ENCODE peak calls at places on chromosome 12, in six cellular contexts. Q is esophagus squamous epithelium; J is CD8-positive, alpha-beta memory T cell; A is HepG2; W is mammary epithelial cell; M is AG04450. R is an unnamed sample.

GRCh38 chr12:104471336-104471735 is 14.6 kb downstream of the CHST11 start:
- DNase-seq in Q (no peak), J (no peak), A (no peak), W (no peak), M (no peak), R (no peak)

GRCh38 chr12:113103756-113104450 is 31.7 kb downstream of the RASAL1 start:
- DNase-seq in Q (no peak), J (peak; percentile 57), A (peak; percentile 27), W (peak; percentile 27), M (no peak), R (peak; percentile 75)

GRCh38 chr12:48185181-48185919 is 1.9 kb downstream of the CCDC184 start:
- DNase-seq in Q (no peak), J (no peak), A (no peak), W (no peak), M (no peak), R (no peak)

GRCh38 chr12:115004469-115005146 is 320.6 kb upstream of the TBX3 start:
- DNase-seq in Q (no peak), J (no peak), A (no peak), W (no peak), M (no peak), R (no peak)

GRCh38 chr12:84660139-84660538 is 252.5 kb downstream of the SLC6A15 start:
- DNase-seq in Q (no peak), J (no peak), A (no peak), W (no peak), M (no peak), R (no peak)

GRCh38 chr12:100128509-100128908 is 14.2 kb downstream of the BLTP3B start:
- DNase-seq in Q (no peak), J (no peak), A (peak; percentile 39), W (peak; percentile 65), M (no peak), R (no peak)

GRCh38 chr12:57276935-57277563 is 26.1 kb upstream of the STAC3 start:
- DNase-seq in Q (no peak), J (no peak), A (peak; percentile 21), W (peak; percentile 7), M (no peak), R (no peak)

GRCh38 chr12:50156641-50157040 is 10.5 kb downstream of the CERS5 start:
- DNase-seq in Q (no peak), J (no peak), A (peak; percentile 4), W (no peak), M (no peak), R (no peak)

GRCh38 chr12:82996168-82996812 is 309.6 kb downstream of the TMTC2 start:
- DNase-seq in Q (no peak), J (no peak), A (no peak), W (peak; percentile 13), M (no peak), R (no peak)

GRCh38 chr12:90287585-90287984 is 578.9 kb upstream of the ATP2B1 start:
- DNase-seq in Q (no peak), J (no peak), A (no peak), W (no peak), M (no peak), R (no peak)

GRCh38 chr12:27284021-27284420 is 39.9 kb downstream of the STK38L start:
- DNase-seq in Q (no peak), J (no peak), A (no peak), W (no peak), M (no peak), R (no peak)

GRCh38 chr12:109530301-109530685 is 43.0 kb downstream of the MMAB start:
- DNase-seq in Q (no peak), J (no peak), A (no peak), W (no peak), M (no peak), R (no peak)

GRCh38 chr12:99154983-99155336 is 492.6 kb upstream of the GARIN6 start:
- DNase-seq in Q (no peak), J (no peak), A (no peak), W (no peak), M (no peak), R (no peak)

GRCh38 chr12:101276433-101276832 is 3.5 kb upstream of the UTP20 start:
- DNase-seq in Q (no peak), J (no peak), A (no peak), W (no peak), M (no peak), R (no peak)
- H3K27ac ChIP-seq in Q (no peak overlapping the region), J (no peak overlapping the region), A (no peak overlapping the region), W (no peak overlapping the region), M (no peak overlapping the region), R (no peak overlapping the region)

GRCh38 chr12:21615441-21615840 is 10.8 kb upstream of the GYS2 start:
- DNase-seq in Q (no peak), J (no peak), A (no peak), W (no peak), M (no peak), R (no peak)
- H3K27ac ChIP-seq in Q (no peak overlapping the region), J (no peak overlapping the region), A (no peak overlapping the region), W (no peak overlapping the region), M (no peak overlapping the region), R (no peak overlapping the region)

GRCh38 chr12:68761901-68762630 is 16.1 kb downstream of the SLC35E3 start:
- DNase-seq in Q (no peak), J (no peak), A (no peak), W (no peak), M (no peak), R (no peak)
- H3K27ac ChIP-seq in Q (no peak overlapping the region), J (no peak overlapping the region), A (no peak overlapping the region), W (no peak overlapping the region), M (no peak overlapping the region), R (no peak overlapping the region)

DNA sequence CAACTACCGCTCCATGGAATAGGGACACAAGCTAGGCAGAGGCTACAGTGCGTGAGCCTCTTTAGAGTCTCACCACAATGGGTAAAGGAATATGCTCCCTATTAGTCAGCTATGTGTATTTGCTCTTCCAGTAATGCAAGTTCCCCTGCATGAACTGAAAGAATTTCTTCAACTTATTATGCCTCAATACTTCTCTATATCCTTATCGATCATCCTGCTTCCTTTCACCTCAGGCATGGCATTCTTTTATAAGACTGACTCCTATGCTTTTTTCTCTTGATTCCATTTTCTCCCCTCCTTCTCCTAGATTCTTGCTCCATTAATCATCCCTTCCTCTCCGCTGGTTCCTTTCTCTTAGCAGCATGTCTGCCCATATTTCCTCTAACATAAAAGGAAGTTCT is 94.4 kb upstream of the CPM start:
- DNase-seq in Q (no peak), J (no peak), A (no peak), W (peak; percentile 7), M (no peak), R (no peak)
- H3K27ac ChIP-seq in Q (no peak overlapping the region), J (no peak overlapping the region), A (no peak overlapping the region), W (no peak overlapping the region), M (no peak overlapping the region), R (no peak overlapping the region)

GRCh38 chr12:40727774-40728483 is 35.7 kb downstream of the CNTN1 start:
- DNase-seq in Q (no peak), J (no peak), A (no peak), W (peak; percentile 35), M (no peak), R (no peak)
- H3K27ac ChIP-seq in Q (no peak overlapping the region), J (no peak overlapping the region), A (no peak overlapping the region), W (no peak overlapping the region), M (no peak overlapping the region), R (no peak overlapping the region)

GRCh38 chr12:111408116-111408440 is 2.4 kb downstream of the SH2B3 start:
- DNase-seq in Q (no peak), J (no peak), A (no peak), W (no peak), M (no peak), R (no peak)
- H3K27ac ChIP-seq in Q (peak overlapping the region; percentile 94), J (no peak overlapping the region), A (no peak overlapping the region), W (no peak overlapping the region), M (no peak overlapping the region), R (no peak overlapping the region)

R was measured in Peyer's patch.